ENCODE peak calls at places on chromosomes 16 and 17, in seven cellular contexts. One of them, this sample, is unnamed.
A peak's percentile ranks its signal among the peaks of the same experiment; 100 is the strongest.

GRCh38 chr16:89168381-89169189 is 3.0 kb upstream of the CDH15 start:
- DNase-seq in HepG2: no peak
- DNase-seq in effector memory CD4-positive, alpha-beta T cell: no peak
- DNase-seq in adrenal gland: no peak
- DNase-seq in psoas muscle: peak; percentile 45
- DNase-seq in left lung: no peak
- DNase-seq in cardiac muscle cell: no peak
- DNase-seq in this sample: no peak

GRCh38 chr17:49549691-49550678 is 25.7 kb upstream of the NXPH3 start:
- DNase-seq in left lung: no peak
- DNase-seq in effector memory CD4-positive, alpha-beta T cell: no peak
- DNase-seq in HepG2: no peak
- DNase-seq in adrenal gland: no peak
- DNase-seq in psoas muscle: no peak
- DNase-seq in cardiac muscle cell: no peak
- DNase-seq in this sample: no peak

GRCh38 chr17:72591500-72592241 is 470.9 kb downstream of the SOX9 start:
- DNase-seq in HepG2: peak; percentile 28
- DNase-seq in adrenal gland: no peak
- DNase-seq in left lung: peak; percentile 82
- DNase-seq in cardiac muscle cell: peak; percentile 34
- DNase-seq in psoas muscle: no peak
- DNase-seq in effector memory CD4-positive, alpha-beta T cell: no peak
- DNase-seq in this sample: peak; percentile 73

GRCh38 chr16:63302841-63303240 is 1266.6 kb upstream of the CDH8 start:
- DNase-seq in effector memory CD4-positive, alpha-beta T cell: no peak
- DNase-seq in cardiac muscle cell: no peak
- DNase-seq in HepG2: no peak
- DNase-seq in left lung: no peak
- DNase-seq in adrenal gland: no peak
- DNase-seq in psoas muscle: no peak
- DNase-seq in this sample: no peak

GRCh38 chr17:15233971-15234370 is 31.2 kb downstream of the PMP22 start:
- DNase-seq in effector memory CD4-positive, alpha-beta T cell: no peak
- DNase-seq in cardiac muscle cell: no peak
- DNase-seq in psoas muscle: no peak
- DNase-seq in HepG2: no peak
- DNase-seq in left lung: no peak
- DNase-seq in adrenal gland: no peak
- DNase-seq in this sample: no peak

GRCh38 chr16:89048087-89048729 is 45.4 kb upstream of the ACSF3 start:
- DNase-seq in HepG2: no peak
- DNase-seq in left lung: peak; percentile 68
- DNase-seq in adrenal gland: no peak
- DNase-seq in effector memory CD4-positive, alpha-beta T cell: no peak
- DNase-seq in psoas muscle: peak; percentile 30
- DNase-seq in cardiac muscle cell: no peak
- DNase-seq in this sample: peak; percentile 48

GRCh38 chr16:17468611-17469010 is 2.1 kb downstream of the XYLT1 start:
- DNase-seq in HepG2: no peak
- DNase-seq in psoas muscle: no peak
- DNase-seq in effector memory CD4-positive, alpha-beta T cell: no peak
- DNase-seq in left lung: no peak
- DNase-seq in adrenal gland: no peak
- DNase-seq in cardiac muscle cell: no peak
- DNase-seq in this sample: no peak

GRCh38 chr16:87757841-87758426 is 7.9 kb downstream of the KLHDC4 start:
- DNase-seq in cardiac muscle cell: no peak
- DNase-seq in effector memory CD4-positive, alpha-beta T cell: no peak
- DNase-seq in adrenal gland: no peak
- DNase-seq in psoas muscle: no peak
- DNase-seq in HepG2: no peak
- DNase-seq in left lung: no peak
- DNase-seq in this sample: no peak

GRCh38 chr16:3029499-3030127 is 5.8 kb downstream of the THOC6 start:
- DNase-seq in cardiac muscle cell: no peak
- DNase-seq in left lung: no peak
- DNase-seq in psoas muscle: no peak
- DNase-seq in effector memory CD4-positive, alpha-beta T cell: no peak
- DNase-seq in HepG2: no peak
- DNase-seq in adrenal gland: no peak
- DNase-seq in this sample: no peak

GRCh38 chr17:40326014-40326831 is 17.2 kb downstream of the RARA start:
- DNase-seq in cardiac muscle cell: no peak
- DNase-seq in HepG2: peak; percentile 69
- DNase-seq in left lung: peak; percentile 78
- DNase-seq in psoas muscle: peak; percentile 63
- DNase-seq in effector memory CD4-positive, alpha-beta T cell: peak; percentile 66
- DNase-seq in adrenal gland: no peak
- DNase-seq in this sample: no peak
- H3K4me1 ChIP-seq in cardiac muscle cell: peaks cover 52% of the 10 kb centered on the region
- H3K4me1 ChIP-seq in HepG2: peaks cover 81% of the 10 kb centered on the region
- H3K4me1 ChIP-seq in left lung: peaks cover 87% of the 10 kb centered on the region
- H3K4me1 ChIP-seq in psoas muscle: peaks cover 96% of the 10 kb centered on the region
- H3K4me1 ChIP-seq in effector memory CD4-positive, alpha-beta T cell: peaks cover 89% of the 10 kb centered on the region
- H3K4me1 ChIP-seq in adrenal gland: peaks cover 96% of the 10 kb centered on the region
- H3K4me1 ChIP-seq in this sample: peaks cover 57% of the 10 kb centered on the region

DNA sequence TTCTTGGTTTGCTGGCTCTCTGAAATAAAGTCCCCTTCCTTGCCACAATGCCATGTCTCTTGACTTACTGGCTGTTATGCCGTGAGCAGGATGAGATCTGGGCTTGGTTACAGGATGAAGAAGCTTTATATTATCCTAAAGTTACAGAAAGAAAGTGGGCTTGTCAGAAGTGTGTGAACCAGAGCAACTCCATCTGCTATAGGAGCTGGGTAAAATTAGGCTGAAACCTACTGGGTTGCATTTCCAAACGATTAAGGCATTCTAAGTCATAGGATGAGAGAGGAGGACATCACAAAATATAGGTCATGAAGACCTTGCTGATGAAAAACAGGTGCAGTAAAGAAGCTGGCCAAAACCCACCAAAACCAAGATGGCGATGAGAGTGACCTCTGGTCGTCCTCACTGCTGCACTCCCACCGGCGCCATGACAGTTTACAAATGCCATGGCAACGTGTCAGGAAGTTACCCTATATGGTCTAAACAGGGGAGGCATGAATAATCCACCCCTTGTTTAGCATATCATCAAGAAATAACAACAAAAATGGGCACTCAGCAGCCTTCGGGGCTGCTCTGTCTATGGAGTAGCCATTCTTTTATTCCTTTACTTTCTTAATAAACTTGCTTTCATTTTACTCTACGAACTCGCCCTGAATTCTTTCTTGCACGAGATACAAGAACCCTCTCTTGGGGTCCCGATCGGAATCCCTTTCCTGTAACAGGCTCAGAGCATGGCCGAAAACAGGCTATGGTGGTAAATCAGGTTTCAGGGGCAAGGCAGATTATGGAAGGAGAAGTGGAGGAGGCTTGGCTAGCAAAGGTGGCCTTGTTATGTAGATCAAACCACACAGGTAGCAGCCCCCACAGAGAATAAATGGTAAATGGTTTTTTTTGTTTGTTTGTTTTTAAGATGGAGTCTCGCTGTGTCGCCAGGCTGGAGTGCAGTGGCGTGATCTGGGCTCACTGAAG is 81.3 kb upstream of the C16orf82 start:
- DNase-seq in left lung: no peak
- DNase-seq in cardiac muscle cell: no peak
- DNase-seq in adrenal gland: no peak
- DNase-seq in HepG2: no peak
- DNase-seq in effector memory CD4-positive, alpha-beta T cell: no peak
- DNase-seq in psoas muscle: no peak
- DNase-seq in this sample: no peak
- H3K4me1 ChIP-seq in left lung: no peaks in the 10 kb centered on the region
- H3K4me1 ChIP-seq in cardiac muscle cell: no peaks in the 10 kb centered on the region
- H3K4me1 ChIP-seq in adrenal gland: no peaks in the 10 kb centered on the region
- H3K4me1 ChIP-seq in HepG2: no peaks in the 10 kb centered on the region
- H3K4me1 ChIP-seq in effector memory CD4-positive, alpha-beta T cell: no peaks in the 10 kb centered on the region
- H3K4me1 ChIP-seq in psoas muscle: no peaks in the 10 kb centered on the region
- H3K4me1 ChIP-seq in this sample: no peaks in the 10 kb centered on the region

GRCh38 chr16:14303654-14304394 is 232.7 kb downstream of the MRTFB start:
- DNase-seq in HepG2: no peak
- DNase-seq in psoas muscle: peak; percentile 73
- DNase-seq in adrenal gland: no peak
- DNase-seq in effector memory CD4-positive, alpha-beta T cell: no peak
- DNase-seq in cardiac muscle cell: peak; percentile 18
- DNase-seq in left lung: no peak
- DNase-seq in this sample: no peak

GRCh38 chr16:14307059-14307531 is 236.0 kb downstream of the MRTFB start:
- DNase-seq in cardiac muscle cell: no peak
- DNase-seq in psoas muscle: no peak
- DNase-seq in adrenal gland: no peak
- DNase-seq in HepG2: no peak
- DNase-seq in effector memory CD4-positive, alpha-beta T cell: no peak
- DNase-seq in left lung: no peak
- DNase-seq in this sample: no peak

GRCh38 chr16:14306485-14307058 is 235.5 kb downstream of the MRTFB start:
- DNase-seq in effector memory CD4-positive, alpha-beta T cell: no peak
- DNase-seq in HepG2: no peak
- DNase-seq in left lung: no peak
- DNase-seq in adrenal gland: no peak
- DNase-seq in cardiac muscle cell: no peak
- DNase-seq in psoas muscle: no peak
- DNase-seq in this sample: no peak

GRCh38 chr16:14303182-14303618 is 232.1 kb downstream of the MRTFB start:
- DNase-seq in adrenal gland: peak; percentile 51
- DNase-seq in psoas muscle: no peak
- DNase-seq in left lung: no peak
- DNase-seq in effector memory CD4-positive, alpha-beta T cell: no peak
- DNase-seq in cardiac muscle cell: peak; percentile 20
- DNase-seq in HepG2: no peak
- DNase-seq in this sample: no peak

DNA sequence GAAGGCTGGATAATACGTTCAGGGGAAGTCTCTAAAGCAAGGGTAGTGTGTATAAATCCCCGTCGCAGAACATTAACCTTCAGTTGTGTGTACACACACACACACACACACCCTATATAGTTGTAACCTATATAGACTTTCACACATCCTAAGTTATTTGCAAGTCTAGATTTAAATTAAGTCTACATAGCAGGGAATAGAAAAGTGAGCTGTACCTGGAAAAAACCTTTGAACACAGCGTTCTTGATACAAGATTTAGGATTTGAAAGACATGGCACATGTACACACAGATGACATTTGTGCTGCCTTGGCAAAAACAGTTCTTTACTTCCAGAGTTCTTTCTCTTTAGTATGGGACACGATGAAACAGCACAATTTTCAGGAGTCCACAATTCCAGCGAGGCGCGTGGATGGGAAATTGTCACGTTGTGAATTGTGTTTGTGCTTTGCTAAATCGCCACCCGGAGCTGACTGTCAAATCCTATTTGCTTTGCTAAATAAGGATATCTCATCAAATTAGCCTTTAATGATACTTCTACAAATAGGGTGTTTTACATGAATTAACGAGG is 233.9 kb downstream of the MRTFB start:
- DNase-seq in effector memory CD4-positive, alpha-beta T cell: no peak
- DNase-seq in adrenal gland: no peak
- DNase-seq in cardiac muscle cell: no peak
- DNase-seq in left lung: no peak
- DNase-seq in psoas muscle: no peak
- DNase-seq in HepG2: no peak
- DNase-seq in this sample: no peak
- H3K4me1 ChIP-seq in effector memory CD4-positive, alpha-beta T cell: peaks cover 13% of the 10 kb centered on the region
- H3K4me1 ChIP-seq in adrenal gland: peaks cover 59% of the 10 kb centered on the region
- H3K4me1 ChIP-seq in cardiac muscle cell: peaks cover 22% of the 10 kb centered on the region
- H3K4me1 ChIP-seq in left lung: peaks cover 9% of the 10 kb centered on the region
- H3K4me1 ChIP-seq in psoas muscle: peaks cover 31% of the 10 kb centered on the region
- H3K4me1 ChIP-seq in HepG2: peaks cover 75% of the 10 kb centered on the region
- H3K4me1 ChIP-seq in this sample: peaks cover 56% of the 10 kb centered on the region

DNA sequence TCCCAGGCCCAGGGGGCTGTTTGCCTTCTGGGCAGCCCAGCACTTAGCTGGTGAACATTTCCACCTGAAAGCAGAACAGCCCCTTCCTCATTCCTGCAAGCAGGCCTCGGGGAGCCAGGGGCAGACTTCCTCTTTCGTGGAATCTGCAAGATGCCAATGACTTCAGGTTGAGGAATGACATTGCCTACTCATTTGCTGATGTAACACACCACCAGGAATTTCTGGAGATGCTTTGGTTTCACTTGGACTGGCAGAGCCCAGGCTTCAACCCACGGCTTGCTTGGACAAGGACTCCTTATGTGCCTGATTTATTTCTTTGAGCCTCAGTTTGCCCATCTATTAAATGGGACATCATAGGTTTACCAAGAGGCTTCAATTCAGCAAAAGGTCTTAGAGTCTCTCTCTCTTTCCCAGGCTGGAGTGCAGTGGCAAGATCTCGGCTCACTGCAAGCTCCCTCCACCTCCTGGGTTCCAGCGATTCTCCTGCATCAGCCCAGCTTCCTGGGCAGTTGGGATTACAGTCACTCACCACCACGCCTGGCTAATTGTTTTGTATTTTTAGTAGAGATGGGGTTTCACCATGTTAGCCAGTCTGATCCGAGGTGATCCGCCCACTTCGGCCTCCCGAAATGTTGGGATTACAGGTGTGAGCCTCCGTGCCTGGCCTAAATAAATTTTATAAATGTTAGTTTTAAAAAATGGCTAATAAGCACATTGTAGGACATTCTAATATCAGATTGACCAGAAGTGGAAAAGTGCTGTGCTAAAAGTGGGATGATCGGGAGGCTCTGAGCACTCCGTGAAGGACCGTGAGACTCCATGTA is 874 bp upstream of the NLRP1 start:
- DNase-seq in HepG2: no peak
- DNase-seq in cardiac muscle cell: no peak
- DNase-seq in psoas muscle: no peak
- DNase-seq in adrenal gland: no peak
- DNase-seq in effector memory CD4-positive, alpha-beta T cell: no peak
- DNase-seq in left lung: no peak
- DNase-seq in this sample: peak; percentile 83
- H3K4me1 ChIP-seq in HepG2: no peaks in the 10 kb centered on the region
- H3K4me1 ChIP-seq in cardiac muscle cell: no peaks in the 10 kb centered on the region
- H3K4me1 ChIP-seq in psoas muscle: peaks cover 21% of the 10 kb centered on the region
- H3K4me1 ChIP-seq in adrenal gland: peaks cover 7% of the 10 kb centered on the region
- H3K4me1 ChIP-seq in effector memory CD4-positive, alpha-beta T cell: peaks cover 57% of the 10 kb centered on the region
- H3K4me1 ChIP-seq in left lung: peaks cover 10% of the 10 kb centered on the region
- H3K4me1 ChIP-seq in this sample: peaks cover 27% of the 10 kb centered on the region

DNA sequence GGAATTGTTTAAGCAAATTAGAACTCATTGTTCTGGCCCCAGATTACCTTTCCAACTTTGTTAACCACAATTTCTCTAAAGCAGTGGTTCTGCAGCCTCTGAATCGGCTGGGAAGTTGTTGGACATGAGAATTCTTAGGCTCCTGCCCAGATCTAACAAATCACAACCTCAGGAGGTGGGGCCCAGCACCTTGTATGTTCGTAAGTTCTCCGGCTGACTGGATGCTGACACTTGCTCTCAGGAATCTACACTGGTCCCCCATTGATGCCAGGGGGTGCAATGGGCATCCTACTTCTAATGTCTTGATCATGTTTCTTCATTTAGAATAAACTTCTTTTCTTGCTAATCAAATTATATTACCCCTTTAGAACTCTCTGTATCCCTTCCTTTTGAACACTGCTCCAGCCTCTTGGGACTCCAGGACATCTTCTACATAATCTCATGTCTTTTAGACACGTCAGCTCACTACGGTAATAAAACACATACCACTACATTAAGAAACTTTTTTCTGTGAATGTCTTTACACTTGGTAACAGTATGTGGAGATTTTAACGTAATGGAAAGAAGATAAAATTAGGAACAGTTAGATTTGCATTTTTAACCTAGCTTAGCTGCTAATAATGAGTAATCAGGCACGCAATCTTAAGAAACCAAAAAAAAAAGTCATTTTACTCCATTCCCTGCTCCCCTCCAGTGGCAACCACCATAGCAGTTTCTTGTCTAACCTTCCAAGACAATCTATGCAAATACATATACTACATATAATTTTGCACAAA is 143.2 kb downstream of the ITFG1 start:
- DNase-seq in HepG2: no peak
- DNase-seq in left lung: no peak
- DNase-seq in adrenal gland: no peak
- DNase-seq in cardiac muscle cell: no peak
- DNase-seq in psoas muscle: no peak
- DNase-seq in effector memory CD4-positive, alpha-beta T cell: no peak
- DNase-seq in this sample: no peak
- H3K4me1 ChIP-seq in HepG2: no peaks in the 10 kb centered on the region
- H3K4me1 ChIP-seq in left lung: no peaks in the 10 kb centered on the region
- H3K4me1 ChIP-seq in adrenal gland: peaks cover 6% of the 10 kb centered on the region
- H3K4me1 ChIP-seq in cardiac muscle cell: peaks cover 3% of the 10 kb centered on the region
- H3K4me1 ChIP-seq in psoas muscle: peaks cover 6% of the 10 kb centered on the region
- H3K4me1 ChIP-seq in effector memory CD4-positive, alpha-beta T cell: no peaks in the 10 kb centered on the region
- H3K4me1 ChIP-seq in this sample: no peaks in the 10 kb centered on the region